ENCODE peak calls at places on chromosomes 3 and 15, in seven cellular contexts. Q is fibroblast of the aortic adventitia; R is IMR-90; C is CD8-positive, alpha-beta T cell; M is epithelial cell of esophagus; X is OCI-LY7; B is prostate gland. W is an unnamed sample.

GRCh38 chr3:188041193-188041592 is 112.8 kb upstream of the LPP start:
- DNase-seq in Q (no peak), R (no peak), C (no peak), M (no peak), X (no peak), B (no peak), W (no peak)

GRCh38 chr3:13041113-13041776 is 32.0 kb downstream of the IQSEC1 start:
- DNase-seq in Q (no peak), R (no peak), C (no peak), M (no peak), X (no peak), B (no peak), W (no peak)

GRCh38 chr3:134009345-134010000 is 20.3 kb downstream of the SLCO2A1 start:
- DNase-seq in Q (peak), R (peak), C (no peak), M (peak), X (no peak), B (no peak), W (peak)

GRCh38 chr15:42279234-42279723 is 6.0 kb upstream of the TMEM87A start:
- DNase-seq in Q (no peak), R (no peak), C (no peak), M (no peak), X (no peak), B (no peak), W (no peak)

GRCh38 chr15:33641069-33641468 is 327.2 kb upstream of the CHRM5 start:
- DNase-seq in Q (no peak), R (no peak), C (no peak), M (no peak), X (no peak), B (no peak), W (no peak)

GRCh38 chr3:82311901-82312300 is 550.5 kb upstream of the GBE1 start:
- DNase-seq in Q (no peak), R (no peak), C (no peak), M (peak), X (no peak), B (no peak), W (no peak)

GRCh38 chr3:190281308-190282051 is 40.8 kb downstream of the CLDN1 start:
- DNase-seq in Q (peak), R (peak), C (no peak), M (peak), X (no peak), B (no peak), W (peak)

GRCh38 chr3:9862391-9863235 is 17.4 kb downstream of the CIDEC start:
- DNase-seq in Q (no peak), R (no peak), C (peak), M (no peak), X (no peak), B (no peak), W (peak)

GRCh38 chr3:14210843-14211594 is 32.4 kb downstream of the LSM3 start:
- DNase-seq in Q (peak), R (peak), C (no peak), M (no peak), X (no peak), B (no peak), W (peak)

GRCh38 chr3:149174901-149175300 is 45.5 kb downstream of the HPS3 start:
- DNase-seq in Q (no peak), R (no peak), C (no peak), M (no peak), X (no peak), B (no peak), W (no peak)

GRCh38 chr15:95267476-95267875 is 1036.1 kb downstream of the MCTP2 start:
- DNase-seq in Q (no peak), R (no peak), C (no peak), M (no peak), X (no peak), B (no peak), W (no peak)

GRCh38 chr3:18079739-18080138 is 337.3 kb upstream of the TBC1D5 start:
- DNase-seq in Q (peak), R (peak), C (no peak), M (no peak), X (no peak), B (no peak), W (peak)

GRCh38 chr3:73419993-73420392 is 204.7 kb downstream of the PDZRN3 start:
- DNase-seq in Q (peak), R (peak), C (no peak), M (no peak), X (no peak), B (no peak), W (no peak)

GRCh38 chr3:42655331-42655888 is 1.9 kb downstream of the ZBTB47 start:
- DNase-seq in Q (no peak), R (no peak), C (no peak), M (no peak), X (no peak), B (no peak), W (no peak)

GRCh38 chr15:39631357-39631756 is 50.5 kb downstream of the THBS1 start:
- DNase-seq in Q (no peak), R (peak), C (no peak), M (peak), X (no peak), B (no peak), W (no peak)

GRCh38 chr15:43406808-43407207 is 35.9 kb downstream of the TUBGCP4 start:
- DNase-seq in Q (no peak), R (no peak), C (no peak), M (no peak), X (no peak), B (no peak), W (no peak)

GRCh38 chr15:59255647-59256380 is 49.2 kb downstream of the LDHAL6B start:
- DNase-seq in Q (no peak), R (peak), C (no peak), M (no peak), X (no peak), B (no peak), W (no peak)

GRCh38 chr15:35308802-35309201 is 223.7 kb upstream of the NANOGP8 start:
- DNase-seq in Q (peak), R (peak), C (no peak), M (peak), X (no peak), B (peak), W (peak)

GRCh38 chr15:52709172-52709979 is 30.2 kb upstream of the ATOSA start:
- DNase-seq in Q (no peak), R (no peak), C (no peak), M (peak), X (peak), B (no peak), W (no peak)

GRCh38 chr15:25469377-25469776 is 30.6 kb upstream of the UBE3A start:
- DNase-seq in Q (peak), R (no peak), C (no peak), M (peak), X (no peak), B (no peak), W (peak)

GRCh38 chr3:14352002-14352627 is 50.3 kb upstream of the SLC6A6 start:
- DNase-seq in Q (no peak), R (peak), C (no peak), M (no peak), X (peak), B (no peak), W (no peak)

GRCh38 chr3:4908066-4908768 is 71.0 kb upstream of the BHLHE40 start:
- DNase-seq in Q (no peak), R (no peak), C (no peak), M (no peak), X (no peak), B (no peak), W (no peak)

GRCh38 chr3:197456271-197457091 is 99.3 kb downstream of the BDH1 start:
- DNase-seq in Q (peak), R (peak), C (no peak), M (peak), X (no peak), B (peak), W (peak)

GRCh38 chr3:79517766-79518413 is 249.9 kb downstream of the ROBO1 start:
- DNase-seq in Q (peak), R (peak), C (no peak), M (peak), X (peak), B (no peak), W (peak)
- H3K4me3 ChIP-seq in Q (no peak), R (no peak), C (no peak), M (no peak), X (no peak), B (no peak), W (no peak)

GRCh38 chr3:84586427-84586826 is 372.4 kb upstream of the CADM2 start:
- DNase-seq in Q (no peak), R (no peak), C (no peak), M (no peak), X (no peak), B (no peak), W (no peak)
- TF ChIP-seq CTCF in Q (no peak), R (no peak), C (no peak), M (no peak), X (no peak), B (no peak), W (no peak)

DNA sequence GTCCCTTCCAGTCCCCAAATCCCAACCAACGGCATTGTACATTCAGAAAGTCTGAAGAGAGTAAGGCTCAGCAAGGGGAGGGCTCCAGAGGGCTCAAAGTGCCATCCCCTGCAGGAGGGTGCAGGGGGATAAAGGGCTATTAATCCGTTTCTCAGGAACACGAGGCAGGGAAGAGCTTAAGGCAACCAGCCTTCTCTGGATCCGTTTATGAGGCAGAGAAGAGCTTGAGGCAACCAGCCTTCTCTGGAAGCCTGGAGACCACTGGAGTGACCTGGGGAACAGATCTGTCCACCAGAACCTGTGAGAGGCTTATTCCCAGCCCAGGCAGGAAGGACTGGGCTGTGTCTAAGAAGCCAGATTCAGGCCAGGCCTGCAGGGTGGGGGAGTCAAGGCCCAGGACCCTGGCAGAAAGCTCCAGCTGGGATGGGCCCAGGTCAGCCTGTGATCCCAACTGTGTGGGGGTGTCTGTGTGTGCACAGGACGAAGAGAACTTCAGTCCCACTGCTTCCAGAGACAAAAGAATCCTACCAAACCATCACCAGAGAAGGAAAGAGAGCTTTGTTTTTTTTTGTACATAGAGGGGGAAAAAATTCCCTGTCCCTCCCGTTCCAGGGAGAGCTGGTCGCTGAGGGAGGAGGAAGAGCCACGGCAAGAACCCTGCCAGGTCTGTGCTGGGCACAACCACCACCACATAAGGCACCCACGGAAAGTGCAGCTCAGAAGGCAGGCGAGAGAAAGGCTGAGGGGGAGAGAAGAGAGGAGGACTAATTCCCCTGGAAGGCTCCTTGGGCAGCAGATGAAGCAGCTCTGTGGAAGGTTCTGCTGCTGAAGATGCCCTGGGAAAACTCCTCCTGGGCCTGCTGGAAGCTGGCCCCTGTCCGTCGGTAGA is 1.6 kb upstream of the ULK3 start:
- DNase-seq in Q (no peak), R (no peak), C (no peak), M (no peak), X (no peak), B (no peak), W (no peak)
- H3K4me3 ChIP-seq in Q (no peak), R (no peak), C (peak), M (no peak), X (no peak), B (no peak), W (no peak)

GRCh38 chr3:56254835-56255234 is 213.4 kb downstream of the ERC2 start:
- DNase-seq in Q (no peak), R (no peak), C (no peak), M (peak), X (peak), B (no peak), W (no peak)
- TF ChIP-seq CTCF in Q (peak), R (peak), C (no peak), M (peak), X (peak), B (no peak), W (peak)

GRCh38 chr3:156483961-156484787 is 70.7 kb downstream of the SSR3 start:
- DNase-seq in Q (peak), R (peak), C (no peak), M (peak), X (peak), B (no peak), W (peak)

GRCh38 chr3:156480949-156481348 is 74.0 kb downstream of the SSR3 start:
- DNase-seq in Q (no peak), R (no peak), C (no peak), M (no peak), X (no peak), B (no peak), W (no peak)

GRCh38 chr3:156483426-156483825 is 71.5 kb downstream of the SSR3 start:
- DNase-seq in Q (peak), R (peak), C (no peak), M (peak), X (peak), B (no peak), W (peak)

GRCh38 chr3:156479574-156479973 is 75.3 kb downstream of the SSR3 start:
- DNase-seq in Q (peak), R (no peak), C (no peak), M (no peak), X (no peak), B (no peak), W (no peak)

DNA sequence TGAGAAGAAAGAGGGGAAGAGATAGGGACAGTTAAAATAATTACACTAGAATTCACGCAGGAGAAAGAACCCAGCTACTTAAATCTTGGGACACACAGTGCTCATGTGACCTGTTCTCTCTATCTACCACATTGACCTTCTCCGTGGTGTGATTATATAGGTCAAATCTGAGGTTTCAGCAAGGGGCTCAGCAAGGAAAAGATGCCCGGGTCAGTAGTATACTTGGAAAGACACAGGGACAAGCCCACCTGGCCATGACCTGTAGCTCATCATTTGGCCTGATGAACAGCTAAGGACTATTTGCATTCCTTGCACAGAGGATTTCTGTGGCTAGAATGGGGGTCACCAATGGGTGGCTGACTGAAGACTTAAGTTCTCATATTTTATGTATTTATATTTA is 71.9 kb downstream of the SSR3 start:
- DNase-seq in Q (no peak), R (no peak), C (no peak), M (no peak), X (no peak), B (no peak), W (no peak)
- H3K4me3 ChIP-seq in Q (no peak), R (no peak), C (no peak), M (no peak), X (peak), B (no peak), W (no peak)

DNA sequence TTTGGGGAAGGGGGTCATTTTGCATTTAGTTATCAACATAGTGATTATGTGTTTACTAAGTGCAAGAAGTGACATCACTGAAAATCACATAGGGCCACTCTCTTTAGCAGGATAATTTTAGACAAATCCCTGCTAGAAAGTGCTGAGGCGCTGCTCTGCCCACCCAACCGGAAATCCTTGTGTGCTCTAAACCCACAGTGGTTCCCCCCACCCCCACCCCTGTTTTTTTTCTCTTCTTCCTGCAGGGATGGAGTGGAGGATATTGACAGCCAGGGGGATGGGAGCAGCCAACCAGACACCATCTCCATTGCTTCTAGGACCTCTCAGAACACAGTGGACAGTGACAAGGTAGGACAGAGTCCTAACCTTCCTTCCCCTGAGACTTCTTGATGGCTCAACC is 234.2 kb upstream of the UMPS start:
- DNase-seq in Q (no peak), R (no peak), C (no peak), M (no peak), X (peak), B (no peak), W (no peak)
- TF ChIP-seq CTCF in Q (no peak), R (no peak), C (no peak), M (no peak), X (no peak), B (no peak), W (no peak)

DNA sequence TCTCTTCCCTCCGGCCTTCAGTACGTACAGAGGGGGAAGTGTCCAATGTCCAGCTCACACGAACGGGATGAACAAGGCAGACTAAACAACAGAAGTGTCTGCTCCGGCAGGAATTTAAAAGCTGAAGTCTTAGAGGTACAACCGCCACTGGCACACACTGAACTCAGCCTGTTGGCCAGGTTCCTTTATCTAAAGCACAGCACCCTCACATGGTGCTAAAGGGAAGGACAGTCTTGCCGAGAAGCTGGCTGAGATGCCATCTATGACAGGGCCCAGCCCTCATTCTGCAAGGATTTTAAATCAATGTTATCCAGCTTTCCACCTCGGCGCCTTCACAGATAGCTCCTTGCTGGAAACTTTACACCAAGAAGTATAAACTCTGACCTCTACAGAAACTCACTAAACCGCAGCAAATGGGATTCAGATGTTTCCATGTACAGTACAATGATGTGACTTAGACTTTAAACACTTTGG is 2.8 kb downstream of the ADAMTS17 start:
- DNase-seq in Q (peak), R (peak), C (peak), M (peak), X (peak), B (peak), W (peak)
- H3K4me3 ChIP-seq in Q (no peak), R (no peak), C (no peak), M (no peak), X (no peak), B (no peak), W (no peak)

W was measured in fibroblast of pulmonary artery.